ENCODE peak calls at places on chromosomes 7 and 10, in seven cellular contexts. E is ovary, D is stomach, I is sigmoid colon, J is A549, A is HepG2, H is transverse colon. G is an unnamed sample.

GRCh38 chr7:69256634-69257081 is 341.6 kb upstream of the AUTS2 start:
- DNase-seq in A (no peak), J (peak), I (peak), E (no peak), H (peak), D (peak), G (no peak)

GRCh38 chr7:105439174-105439893 is 50.6 kb upstream of the SRPK2 start:
- DNase-seq in E (no peak), A (peak), J (peak), D (peak), H (peak), I (no peak), G (no peak)

GRCh38 chr10:58807631-58808024 is 295.0 kb downstream of the BICC1 start:
- DNase-seq in D (no peak), J (peak), H (no peak), E (no peak), I (no peak), A (peak), G (no peak)

GRCh38 chr7:155991470-155991869 is 179.2 kb upstream of the SHH start:
- DNase-seq in E (no peak), J (no peak), I (no peak), H (no peak), A (no peak), D (no peak), G (no peak)

GRCh38 chr10:4246881-4247358 is 461.9 kb upstream of the KLF6 start:
- DNase-seq in J (no peak), E (no peak), D (no peak), H (no peak), I (no peak), A (no peak), G (no peak)

GRCh38 chr7:105675873-105676484 is 94.7 kb upstream of the EFCAB10 start:
- DNase-seq in J (no peak), H (peak), I (no peak), E (no peak), D (peak), A (no peak), G (peak)

GRCh38 chr7:80249619-80250305 is 115.1 kb downstream of the GNAI1 start:
- DNase-seq in E (no peak), A (no peak), D (no peak), I (no peak), H (no peak), J (no peak), G (no peak)

GRCh38 chr10:122957474-122957873 is 3.4 kb upstream of the C10orf88 start:
- DNase-seq in I (no peak), A (peak), D (no peak), E (no peak), H (no peak), J (no peak), G (no peak)

GRCh38 chr10:69533658-69534057 is 39.6 kb downstream of the NEUROG3 start:
- DNase-seq in H (no peak), I (no peak), E (no peak), J (no peak), D (no peak), A (no peak), G (no peak)

GRCh38 chr7:15245801-15246200 is 316.0 kb downstream of the AGMO start:
- DNase-seq in H (no peak), D (no peak), I (no peak), A (no peak), J (no peak), E (no peak), G (no peak)

GRCh38 chr7:40836218-40836617 is 701.4 kb downstream of the SUGCT start:
- DNase-seq in J (no peak), D (no peak), E (no peak), H (no peak), I (no peak), A (no peak), G (no peak)

GRCh38 chr10:86259901-86260562 is 106.6 kb downstream of the GRID1 start:
- DNase-seq in J (no peak), A (no peak), H (no peak), E (no peak), D (peak), I (no peak), G (no peak)

GRCh38 chr10:132884691-132885271 is 57.6 kb downstream of the CFAP46 start:
- DNase-seq in J (no peak), E (peak), D (no peak), I (peak), A (no peak), H (no peak), G (peak)

GRCh38 chr7:151738925-151739324 is 138.0 kb downstream of the PRKAG2 start:
- DNase-seq in E (no peak), I (no peak), H (no peak), D (no peak), J (no peak), A (no peak), G (no peak)

GRCh38 chr7:130732980-130733865 is 784 bp downstream of the KLF14 start:
- DNase-seq in E (peak), J (peak), A (no peak), H (peak), D (peak), I (no peak), G (peak)

GRCh38 chr7:99396914-99397631 is 11.3 kb downstream of the PDAP1 start:
- DNase-seq in A (no peak), D (no peak), E (no peak), I (no peak), J (no peak), H (no peak), G (no peak)

GRCh38 chr10:99859585-99859984 is 77.1 kb downstream of the ABCC2 start:
- DNase-seq in E (no peak), J (peak), A (peak), I (no peak), H (no peak), D (no peak), G (no peak)

GRCh38 chr10:8051851-8052257 is 2.6 kb upstream of the GATA3 start:
- DNase-seq in H (no peak), A (no peak), I (no peak), J (no peak), E (no peak), D (no peak), G (peak)

GRCh38 chr7:21338728-21339164 is 89.1 kb upstream of the SP4 start:
- DNase-seq in J (no peak), A (no peak), D (no peak), H (no peak), E (no peak), I (no peak), G (no peak)

GRCh38 chr10:60661627-60662026 is 116.7 kb upstream of the CDK1 start:
- DNase-seq in D (no peak), A (no peak), E (no peak), I (no peak), J (peak), H (no peak), G (no peak)

GRCh38 chr7:39069886-39070881 is 92.5 kb downstream of the POU6F2 start:
- DNase-seq in J (no peak), E (no peak), I (no peak), H (no peak), D (no peak), A (no peak), G (no peak)

GRCh38 chr7:151403764-151404163 is 6.1 kb downstream of the WDR86 start:
- DNase-seq in A (no peak), H (no peak), J (no peak), D (no peak), I (no peak), E (no peak), G (no peak)

GRCh38 chr10:116201670-116202430 is 71.2 kb downstream of the GFRA1 start:
- DNase-seq in E (no peak), H (no peak), I (no peak), D (no peak), A (no peak), J (no peak), G (no peak)

GRCh38 chr7:24930856-24931255 is 49.1 kb downstream of the OSBPL3 start:
- DNase-seq in I (no peak), A (no peak), E (no peak), D (no peak), H (no peak), J (no peak), G (no peak)

GRCh38 chr10:103184615-103185014 is 8.5 kb downstream of the NT5C2 start:
- DNase-seq in A (peak), H (no peak), E (no peak), D (no peak), J (no peak), I (no peak), G (no peak)

GRCh38 chr7:50349963-50350944 is 45.7 kb downstream of the IKZF1 start:
- DNase-seq in I (peak), H (no peak), J (no peak), E (no peak), D (no peak), A (no peak), G (no peak)

GRCh38 chr7:44880317-44881018 is 4.9 kb downstream of the PURB start:
- DNase-seq in J (no peak), E (no peak), I (no peak), D (no peak), H (no peak), A (no peak), G (no peak)

GRCh38 chr7:44883961-44884360 is 1.4 kb downstream of the PURB start:
- DNase-seq in I (no peak), A (no peak), D (no peak), H (no peak), E (no peak), J (no peak), G (no peak)

GRCh38 chr7:44881066-44881600 is 4.2 kb downstream of the PURB start:
- DNase-seq in D (no peak), A (no peak), I (no peak), H (no peak), J (no peak), E (no peak), G (no peak)

GRCh38 chr7:44882899-44883298 is 2.4 kb downstream of the PURB start:
- DNase-seq in E (no peak), I (no peak), D (no peak), A (no peak), H (no peak), J (no peak), G (no peak)

GRCh38 chr7:44881610-44882009 is 3.7 kb downstream of the PURB start:
- DNase-seq in J (no peak), E (no peak), A (no peak), D (no peak), H (no peak), I (no peak), G (no peak)
- TF ChIP-seq EP300 in J (no peak), E (no peak), A (no peak), D (no peak), H (no peak), I (no peak), G (no peak)

DNA sequence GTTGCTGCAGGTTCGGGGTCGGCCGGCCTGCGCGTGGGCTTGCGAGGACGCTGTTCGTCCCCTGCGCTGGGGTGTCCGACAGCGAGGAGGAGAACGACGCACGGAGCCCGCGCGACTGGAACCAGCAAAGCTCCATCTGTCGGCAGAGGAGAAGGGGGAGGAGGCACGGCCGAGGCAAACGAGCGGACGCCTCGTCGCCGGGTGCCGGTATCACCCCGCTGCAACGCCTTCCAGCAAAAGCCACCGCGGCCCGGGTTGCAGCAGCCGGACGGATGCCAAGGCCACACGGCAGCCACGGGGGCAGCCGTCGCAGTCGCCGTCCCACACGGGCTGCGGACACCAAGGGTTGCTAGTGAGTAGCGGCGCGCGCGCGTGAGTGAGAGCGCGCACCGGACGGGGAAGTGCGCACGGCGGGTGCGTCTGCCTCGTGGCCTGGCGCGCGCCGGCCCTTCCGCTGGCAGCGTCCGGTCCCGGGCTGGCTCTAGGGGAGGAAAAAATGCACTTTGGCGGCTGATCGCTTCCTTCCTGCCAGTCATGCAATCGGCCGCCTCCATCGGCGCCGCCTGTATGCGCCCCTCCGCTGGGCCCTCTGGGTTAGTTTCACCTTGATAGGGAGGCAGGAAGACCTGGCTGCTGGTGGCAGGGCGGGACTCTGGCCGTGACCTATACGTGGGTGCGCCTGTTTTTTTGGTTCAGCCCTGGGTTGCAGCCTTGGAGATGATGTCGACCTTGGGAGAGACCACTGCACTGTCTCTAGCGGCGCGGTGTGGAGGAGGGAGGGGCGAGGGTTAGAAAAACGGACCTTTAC is 446 bp downstream of the STAMBPL1 start:
- DNase-seq in D (peak), H (peak), A (peak), E (peak), J (peak), I (peak), G (peak)
- TF ChIP-seq EP300 in D (no peak), H (no peak), A (no peak), E (no peak), J (no peak), I (no peak), G (no peak)

DNA sequence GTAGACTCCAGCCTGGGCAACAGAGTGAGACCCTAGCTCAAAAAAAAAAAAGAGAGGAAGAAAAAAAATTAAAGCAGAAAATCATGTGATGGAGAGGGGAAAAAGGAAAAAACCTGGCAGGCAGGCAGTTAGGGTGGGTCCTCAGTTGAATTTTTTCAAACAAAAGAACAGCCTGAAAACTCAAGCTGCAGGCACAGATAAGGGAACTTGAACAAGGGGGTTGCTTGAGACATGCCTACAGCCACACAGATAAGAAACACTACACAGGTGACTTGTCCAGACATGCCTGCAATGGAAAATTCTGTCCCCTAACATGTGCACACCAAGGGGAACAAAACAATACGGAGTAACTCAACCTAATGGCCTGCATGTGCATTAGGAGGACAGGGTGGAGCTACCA is 19.2 kb downstream of the VIM start:
- DNase-seq in J (no peak), E (no peak), D (no peak), A (no peak), I (no peak), H (no peak), G (no peak)
- TF ChIP-seq EP300 in J (no peak), E (no peak), D (no peak), A (no peak), I (no peak), H (no peak), G (no peak)

GRCh38 chr7:158818325-158819213 is 10.7 kb downstream of the ESYT2 start:
- DNase-seq in J (peak), A (peak), I (peak), H (peak), E (peak), D (peak), G (peak)
- TF ChIP-seq EP300 in J (no peak), A (peak), I (peak), H (peak), E (no peak), D (peak), G (no peak)

DNA sequence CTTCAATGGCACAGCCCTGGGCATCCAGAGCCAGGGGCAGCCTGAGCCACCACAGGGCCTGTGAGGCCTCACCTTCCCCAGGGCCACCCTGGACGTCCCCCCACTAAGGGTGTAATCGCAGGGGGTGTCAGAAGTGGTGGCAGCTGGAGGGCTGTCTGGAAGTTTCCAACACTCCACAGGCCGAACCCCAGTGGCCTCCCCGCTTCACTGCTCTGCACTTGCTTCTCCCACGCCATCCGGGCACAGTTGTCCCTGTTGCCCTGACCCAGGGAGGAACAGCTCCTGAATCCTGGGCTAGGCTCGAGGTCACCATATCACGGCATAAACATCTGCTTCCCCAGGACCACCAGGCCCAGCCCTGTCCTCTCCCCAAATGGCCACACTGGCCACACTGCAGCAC is 276.6 kb downstream of the MAD1L1 start:
- DNase-seq in A (no peak), J (no peak), I (no peak), E (no peak), D (no peak), H (no peak), G (no peak)
- TF ChIP-seq EP300 in A (no peak), J (no peak), I (no peak), E (no peak), D (no peak), H (no peak), G (no peak)

DNA sequence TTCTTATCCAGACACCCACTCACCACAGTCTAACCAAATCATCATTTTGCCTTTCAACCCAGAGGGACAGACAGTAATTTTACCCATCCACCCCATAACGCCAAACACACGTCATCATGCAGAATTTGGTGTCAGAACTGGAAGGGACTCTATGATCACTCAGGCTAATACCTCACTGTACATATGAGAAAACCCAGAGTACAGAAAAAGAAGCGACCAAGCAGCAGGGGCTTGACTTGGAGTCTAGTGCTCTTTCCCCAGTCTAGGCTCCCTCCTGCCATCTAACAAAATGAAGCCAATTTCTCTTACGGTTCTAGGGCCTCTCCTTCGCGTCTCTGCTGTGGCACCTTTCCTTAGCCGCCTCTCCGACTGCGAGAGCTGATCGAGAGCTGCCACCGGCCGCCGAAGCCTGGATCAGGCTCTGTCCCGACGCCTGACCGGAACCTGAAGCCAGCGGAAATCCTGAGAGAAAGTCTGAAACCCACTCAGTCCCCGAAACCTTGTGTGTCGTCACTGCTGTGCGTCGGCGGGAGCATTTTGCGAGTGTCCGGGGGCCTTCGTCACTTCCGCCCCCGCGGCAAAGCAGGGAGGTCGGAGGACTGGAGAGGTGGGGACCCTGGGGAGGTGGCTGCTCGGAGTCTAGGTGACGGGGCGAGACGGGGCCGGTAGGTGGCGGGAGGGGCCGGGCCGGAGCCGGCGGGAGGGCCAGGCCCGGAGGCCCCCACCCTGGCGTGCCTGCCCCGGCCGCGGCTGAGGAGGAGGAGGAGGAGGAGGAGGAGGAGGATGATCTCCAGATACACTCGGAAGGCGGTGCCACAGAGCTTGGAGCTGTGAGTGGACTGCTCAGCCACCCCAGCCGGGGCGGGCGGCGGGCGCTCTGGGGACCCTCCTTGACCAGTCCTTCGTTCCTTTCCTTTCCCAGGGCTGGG is at the start of the genes ECD and FAM149B1:
- DNase-seq in H (peak), A (peak), D (peak), J (peak), E (peak), I (peak), G (peak)
- TF ChIP-seq EP300 in H (no peak), A (peak), D (peak), J (no peak), E (no peak), I (peak), G (no peak)

GRCh38 chr7:48512892-48513291 is 341.6 kb downstream of the ABCA13 start:
- DNase-seq in I (no peak), D (no peak), A (no peak), E (no peak), H (no peak), J (no peak), G (no peak)

GRCh38 chr7:48522692-48523091 is 351.4 kb downstream of the ABCA13 start:
- DNase-seq in E (no peak), J (no peak), I (no peak), D (no peak), A (no peak), H (no peak), G (no peak)

DNA sequence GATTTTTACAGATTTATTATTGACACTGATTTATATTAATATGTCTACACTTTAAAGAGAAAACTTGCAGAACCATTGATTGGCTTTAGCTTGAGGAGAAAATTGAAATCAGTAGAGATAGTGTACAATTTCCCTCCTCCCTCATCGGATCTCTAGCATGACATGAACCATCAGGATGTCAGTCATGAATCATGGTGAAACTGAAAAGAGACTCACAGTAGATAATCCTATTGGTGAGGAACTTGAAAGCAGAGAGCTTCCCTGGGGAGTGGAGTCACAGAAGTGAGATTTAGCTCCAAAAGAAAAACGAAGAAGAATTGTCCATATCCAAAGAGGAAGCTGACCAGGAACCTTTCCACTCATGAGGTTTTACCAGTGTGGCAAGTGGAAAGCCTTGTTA is 346.8 kb downstream of the ABCA13 start:
- DNase-seq in E (no peak), J (no peak), D (no peak), A (no peak), I (no peak), H (no peak), G (no peak)
- TF ChIP-seq EP300 in E (no peak), J (no peak), D (no peak), A (no peak), I (no peak), H (no peak), G (no peak)

DNA sequence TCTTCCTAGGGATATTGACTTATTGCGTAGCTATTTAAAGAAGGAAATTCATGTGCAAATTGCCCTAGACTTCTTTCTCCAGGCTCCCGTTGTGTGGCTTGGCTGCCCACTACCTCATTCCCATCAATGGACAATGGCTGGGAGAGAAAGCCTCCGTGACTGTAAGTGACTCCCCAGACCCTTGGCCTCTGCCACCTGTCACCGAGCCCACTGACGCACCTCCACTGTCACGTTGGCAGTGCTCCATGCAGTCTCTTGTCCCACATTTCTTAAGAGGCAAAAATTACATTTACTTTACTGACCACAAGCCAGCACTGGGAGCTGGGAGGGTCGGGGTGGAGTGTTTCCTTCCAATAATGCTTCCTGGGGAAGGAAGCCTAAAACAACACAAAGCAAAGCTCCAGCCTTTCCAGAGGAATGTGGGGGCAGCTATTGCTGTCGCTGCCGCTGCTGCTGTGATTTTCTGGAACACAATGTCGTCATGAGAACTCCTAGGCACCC is 89.7 kb upstream of the STEAP1B start:
- DNase-seq in H (no peak), A (no peak), D (no peak), J (no peak), E (peak), I (peak), G (peak)
- TF ChIP-seq EP300 in H (no peak), A (no peak), D (peak), J (no peak), E (no peak), I (peak), G (peak)

GRCh38 chr7:127821146-127821545 is 169.2 kb downstream of the SND1 start:
- DNase-seq in D (no peak), I (no peak), H (no peak), E (no peak), A (no peak), J (no peak), G (no peak)
- TF ChIP-seq EP300 in D (no peak), I (no peak), H (no peak), E (no peak), A (no peak), J (no peak), G (no peak)